ENCODE peak calls at places on chromosomes 7 and 10, in seven cellular contexts. One of them, this sample, is unnamed.

GRCh38 chr7:41459623-41460256 is 243.2 kb downstream of the INHBA start:
- DNase-seq in cardiac fibroblast: no peak
- DNase-seq in astrocyte: no peak
- DNase-seq in CD8-positive, alpha-beta T cell: no peak
- DNase-seq in neural progenitor cell: no peak
- DNase-seq in PC-9: no peak
- DNase-seq in cardiac muscle cell: no peak
- DNase-seq in this sample: no peak

GRCh38 chr7:52355059-52355458 is 680.4 kb upstream of the POM121L12 start:
- DNase-seq in neural progenitor cell: peak
- DNase-seq in cardiac muscle cell: peak
- DNase-seq in PC-9: no peak
- DNase-seq in CD8-positive, alpha-beta T cell: no peak
- DNase-seq in astrocyte: no peak
- DNase-seq in cardiac fibroblast: no peak
- DNase-seq in this sample: no peak

GRCh38 chr10:129259128-129259527 is 207.9 kb upstream of the MGMT start:
- DNase-seq in cardiac fibroblast: peak
- DNase-seq in neural progenitor cell: no peak
- DNase-seq in PC-9: no peak
- DNase-seq in CD8-positive, alpha-beta T cell: no peak
- DNase-seq in astrocyte: no peak
- DNase-seq in cardiac muscle cell: no peak
- DNase-seq in this sample: no peak

GRCh38 chr10:32156031-32156495 is 99.8 kb upstream of the KIF5B start:
- DNase-seq in neural progenitor cell: no peak
- DNase-seq in cardiac fibroblast: no peak
- DNase-seq in PC-9: no peak
- DNase-seq in CD8-positive, alpha-beta T cell: no peak
- DNase-seq in cardiac muscle cell: no peak
- DNase-seq in astrocyte: no peak
- DNase-seq in this sample: no peak

GRCh38 chr10:24370877-24371276 is 161.9 kb downstream of the KIAA1217 start:
- DNase-seq in cardiac muscle cell: no peak
- DNase-seq in neural progenitor cell: no peak
- DNase-seq in cardiac fibroblast: no peak
- DNase-seq in astrocyte: no peak
- DNase-seq in CD8-positive, alpha-beta T cell: no peak
- DNase-seq in PC-9: no peak
- DNase-seq in this sample: peak

GRCh38 chr7:99324966-99325596 is 617 bp upstream of the ARPC1A start:
- DNase-seq in cardiac muscle cell: no peak
- DNase-seq in PC-9: no peak
- DNase-seq in neural progenitor cell: peak
- DNase-seq in cardiac fibroblast: no peak
- DNase-seq in astrocyte: no peak
- DNase-seq in CD8-positive, alpha-beta T cell: no peak
- DNase-seq in this sample: no peak

GRCh38 chr7:124101173-124101768 is 68.4 kb upstream of the TMEM229A start:
- DNase-seq in cardiac fibroblast: peak
- DNase-seq in cardiac muscle cell: peak
- DNase-seq in CD8-positive, alpha-beta T cell: no peak
- DNase-seq in neural progenitor cell: peak
- DNase-seq in PC-9: peak
- DNase-seq in astrocyte: no peak
- DNase-seq in this sample: no peak

GRCh38 chr10:90204131-90204955 is 503.0 kb downstream of the KIF20B start:
- DNase-seq in neural progenitor cell: no peak
- DNase-seq in cardiac muscle cell: no peak
- DNase-seq in PC-9: no peak
- DNase-seq in astrocyte: peak
- DNase-seq in cardiac fibroblast: no peak
- DNase-seq in CD8-positive, alpha-beta T cell: no peak
- DNase-seq in this sample: no peak

GRCh38 chr10:16828114-16828568 is 10.9 kb upstream of the RSU1 start:
- DNase-seq in CD8-positive, alpha-beta T cell: peak
- DNase-seq in astrocyte: peak
- DNase-seq in PC-9: peak
- DNase-seq in cardiac muscle cell: peak
- DNase-seq in neural progenitor cell: peak
- DNase-seq in cardiac fibroblast: peak
- DNase-seq in this sample: peak

GRCh38 chr7:10593080-10593479 is 380.6 kb upstream of the PHF14 start:
- DNase-seq in neural progenitor cell: no peak
- DNase-seq in cardiac muscle cell: no peak
- DNase-seq in PC-9: no peak
- DNase-seq in cardiac fibroblast: no peak
- DNase-seq in CD8-positive, alpha-beta T cell: no peak
- DNase-seq in astrocyte: no peak
- DNase-seq in this sample: no peak

GRCh38 chr10:100148353-100149211 is 37.2 kb downstream of the ERLIN1 start:
- DNase-seq in cardiac muscle cell: no peak
- DNase-seq in CD8-positive, alpha-beta T cell: no peak
- DNase-seq in neural progenitor cell: no peak
- DNase-seq in cardiac fibroblast: peak
- DNase-seq in astrocyte: peak
- DNase-seq in PC-9: no peak
- DNase-seq in this sample: peak

GRCh38 chr7:158187055-158187770 is 400.4 kb downstream of the PTPRN2 start:
- DNase-seq in CD8-positive, alpha-beta T cell: no peak
- DNase-seq in cardiac fibroblast: no peak
- DNase-seq in neural progenitor cell: no peak
- DNase-seq in PC-9: no peak
- DNase-seq in cardiac muscle cell: no peak
- DNase-seq in astrocyte: peak
- DNase-seq in this sample: no peak

GRCh38 chr7:112160130-112160770 is 45.9 kb downstream of the DOCK4 start:
- DNase-seq in neural progenitor cell: peak
- DNase-seq in CD8-positive, alpha-beta T cell: no peak
- DNase-seq in cardiac muscle cell: no peak
- DNase-seq in astrocyte: peak
- DNase-seq in PC-9: no peak
- DNase-seq in cardiac fibroblast: peak
- DNase-seq in this sample: peak

GRCh38 chr7:4798706-4799235 is 23.3 kb downstream of the AP5Z1 start:
- DNase-seq in cardiac fibroblast: no peak
- DNase-seq in CD8-positive, alpha-beta T cell: no peak
- DNase-seq in PC-9: no peak
- DNase-seq in astrocyte: no peak
- DNase-seq in neural progenitor cell: no peak
- DNase-seq in cardiac muscle cell: no peak
- DNase-seq in this sample: no peak

GRCh38 chr7:8500286-8500685 is 66.9 kb downstream of the NXPH1 start:
- DNase-seq in cardiac muscle cell: no peak
- DNase-seq in CD8-positive, alpha-beta T cell: no peak
- DNase-seq in PC-9: no peak
- DNase-seq in astrocyte: no peak
- DNase-seq in cardiac fibroblast: no peak
- DNase-seq in neural progenitor cell: no peak
- DNase-seq in this sample: no peak

GRCh38 chr10:17229016-17229716 is 1.1 kb downstream of the VIM start:
- DNase-seq in astrocyte: peak
- DNase-seq in cardiac fibroblast: peak
- DNase-seq in cardiac muscle cell: peak
- DNase-seq in neural progenitor cell: peak
- DNase-seq in PC-9: no peak
- DNase-seq in CD8-positive, alpha-beta T cell: peak
- DNase-seq in this sample: peak

GRCh38 chr7:83684928-83685327 is 36.0 kb upstream of the SEMA3E start:
- DNase-seq in CD8-positive, alpha-beta T cell: no peak
- DNase-seq in PC-9: peak
- DNase-seq in cardiac muscle cell: peak
- DNase-seq in neural progenitor cell: peak
- DNase-seq in astrocyte: no peak
- DNase-seq in cardiac fibroblast: no peak
- DNase-seq in this sample: no peak

GRCh38 chr10:86225098-86225782 is 141.4 kb downstream of the GRID1 start:
- DNase-seq in cardiac muscle cell: no peak
- DNase-seq in CD8-positive, alpha-beta T cell: no peak
- DNase-seq in neural progenitor cell: no peak
- DNase-seq in PC-9: peak
- DNase-seq in astrocyte: peak
- DNase-seq in cardiac fibroblast: peak
- DNase-seq in this sample: peak

GRCh38 chr10:117419921-117420320 is 44.7 kb upstream of the PDZD8 start:
- DNase-seq in neural progenitor cell: no peak
- DNase-seq in PC-9: no peak
- DNase-seq in cardiac muscle cell: no peak
- DNase-seq in astrocyte: no peak
- DNase-seq in CD8-positive, alpha-beta T cell: no peak
- DNase-seq in cardiac fibroblast: no peak
- DNase-seq in this sample: peak

GRCh38 chr10:91410638-91411367 is 659 bp downstream of the HECTD2 start:
- DNase-seq in cardiac fibroblast: peak
- DNase-seq in CD8-positive, alpha-beta T cell: peak
- DNase-seq in PC-9: no peak
- DNase-seq in astrocyte: peak
- DNase-seq in cardiac muscle cell: no peak
- DNase-seq in neural progenitor cell: peak
- DNase-seq in this sample: peak

GRCh38 chr7:128378637-128379036 is 17.1 kb upstream of the PRRT4 start:
- DNase-seq in cardiac muscle cell: no peak
- DNase-seq in cardiac fibroblast: no peak
- DNase-seq in PC-9: no peak
- DNase-seq in CD8-positive, alpha-beta T cell: no peak
- DNase-seq in neural progenitor cell: no peak
- DNase-seq in astrocyte: no peak
- DNase-seq in this sample: no peak

GRCh38 chr7:100720320-100720644 is at the start of gene EPO:
- DNase-seq in cardiac muscle cell: peak
- DNase-seq in astrocyte: no peak
- DNase-seq in PC-9: no peak
- DNase-seq in CD8-positive, alpha-beta T cell: no peak
- DNase-seq in neural progenitor cell: peak
- DNase-seq in cardiac fibroblast: no peak
- DNase-seq in this sample: no peak

GRCh38 chr7:100720645-100721504 is 607 bp downstream of the EPO start:
- DNase-seq in cardiac muscle cell: peak
- DNase-seq in astrocyte: no peak
- DNase-seq in neural progenitor cell: peak
- DNase-seq in PC-9: no peak
- DNase-seq in cardiac fibroblast: no peak
- DNase-seq in CD8-positive, alpha-beta T cell: no peak
- DNase-seq in this sample: no peak

GRCh38 chr7:100722480-100723212 is 2.4 kb downstream of the EPO start:
- DNase-seq in cardiac muscle cell: no peak
- DNase-seq in neural progenitor cell: no peak
- DNase-seq in PC-9: no peak
- DNase-seq in astrocyte: no peak
- DNase-seq in cardiac fibroblast: no peak
- DNase-seq in CD8-positive, alpha-beta T cell: no peak
- DNase-seq in this sample: no peak

GRCh38 chr7:100721505-100721812 is 1.2 kb downstream of the EPO start:
- DNase-seq in cardiac muscle cell: no peak
- DNase-seq in cardiac fibroblast: no peak
- DNase-seq in CD8-positive, alpha-beta T cell: no peak
- DNase-seq in PC-9: no peak
- DNase-seq in neural progenitor cell: no peak
- DNase-seq in astrocyte: no peak
- DNase-seq in this sample: no peak

GRCh38 chr7:100719523-100720319 is 547 bp upstream of the EPO start:
- DNase-seq in CD8-positive, alpha-beta T cell: no peak
- DNase-seq in cardiac fibroblast: peak
- DNase-seq in PC-9: peak
- DNase-seq in neural progenitor cell: no peak
- DNase-seq in cardiac muscle cell: no peak
- DNase-seq in astrocyte: peak
- DNase-seq in this sample: peak
- TF ChIP-seq CTCF in CD8-positive, alpha-beta T cell: no peak
- TF ChIP-seq CTCF in cardiac fibroblast: peak
- TF ChIP-seq CTCF in PC-9: peak
- TF ChIP-seq CTCF in neural progenitor cell: peak
- TF ChIP-seq CTCF in cardiac muscle cell: peak
- TF ChIP-seq CTCF in astrocyte: no peak
- TF ChIP-seq CTCF in this sample: peak

DNA sequence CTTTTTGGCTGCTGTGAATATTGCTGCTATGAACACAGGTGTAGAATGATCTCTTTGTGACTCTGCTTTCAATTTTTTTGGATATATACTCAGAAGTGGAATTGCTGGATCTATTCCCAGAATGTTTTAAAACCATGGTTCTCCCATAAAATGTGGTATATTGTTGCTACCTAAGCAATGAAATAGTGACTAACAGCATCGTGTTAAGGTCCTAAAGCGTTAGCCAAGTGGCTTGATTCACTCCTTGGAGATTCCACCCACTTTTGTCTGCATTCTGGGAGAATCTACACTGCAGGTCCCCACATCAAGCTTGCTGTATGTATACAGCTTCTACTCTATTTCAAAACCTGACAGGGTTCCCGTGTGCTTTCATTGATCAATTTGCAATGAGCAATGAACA is 105.6 kb downstream of the CDK6 start:
- DNase-seq in CD8-positive, alpha-beta T cell: no peak
- DNase-seq in cardiac fibroblast: no peak
- DNase-seq in PC-9: no peak
- DNase-seq in astrocyte: peak
- DNase-seq in cardiac muscle cell: no peak
- DNase-seq in neural progenitor cell: no peak
- DNase-seq in this sample: no peak
- H3K4me3 ChIP-seq in CD8-positive, alpha-beta T cell: no peak
- H3K4me3 ChIP-seq in cardiac fibroblast: no peak
- H3K4me3 ChIP-seq in PC-9: no peak
- H3K4me3 ChIP-seq in astrocyte: no peak
- H3K4me3 ChIP-seq in cardiac muscle cell: no peak
- H3K4me3 ChIP-seq in neural progenitor cell: no peak
- H3K4me3 ChIP-seq in this sample: no peak

GRCh38 chr10:11298116-11298515 is 280.4 kb downstream of the CELF2 start:
- DNase-seq in PC-9: no peak
- DNase-seq in cardiac fibroblast: no peak
- DNase-seq in cardiac muscle cell: no peak
- DNase-seq in astrocyte: no peak
- DNase-seq in neural progenitor cell: no peak
- DNase-seq in CD8-positive, alpha-beta T cell: no peak
- DNase-seq in this sample: peak
- TF ChIP-seq CTCF in PC-9: no peak
- TF ChIP-seq CTCF in cardiac fibroblast: no peak
- TF ChIP-seq CTCF in cardiac muscle cell: no peak
- TF ChIP-seq CTCF in astrocyte: no peak
- TF ChIP-seq CTCF in neural progenitor cell: no peak
- TF ChIP-seq CTCF in CD8-positive, alpha-beta T cell: no peak
- TF ChIP-seq CTCF in this sample: no peak

GRCh38 chr7:27139335-27140107 is 4.0 kb downstream of the HOXA5 start:
- DNase-seq in cardiac muscle cell: no peak
- DNase-seq in neural progenitor cell: peak
- DNase-seq in PC-9: no peak
- DNase-seq in cardiac fibroblast: no peak
- DNase-seq in CD8-positive, alpha-beta T cell: no peak
- DNase-seq in astrocyte: no peak
- DNase-seq in this sample: no peak

GRCh38 chr7:27140108-27140842 is 3.2 kb downstream of the HOXA5 start:
- DNase-seq in cardiac muscle cell: no peak
- DNase-seq in neural progenitor cell: no peak
- DNase-seq in cardiac fibroblast: no peak
- DNase-seq in astrocyte: no peak
- DNase-seq in CD8-positive, alpha-beta T cell: no peak
- DNase-seq in PC-9: no peak
- DNase-seq in this sample: no peak

GRCh38 chr7:27138987-27139334 is 4.5 kb downstream of the HOXA5 start:
- DNase-seq in neural progenitor cell: no peak
- DNase-seq in astrocyte: no peak
- DNase-seq in PC-9: no peak
- DNase-seq in CD8-positive, alpha-beta T cell: no peak
- DNase-seq in cardiac fibroblast: no peak
- DNase-seq in cardiac muscle cell: no peak
- DNase-seq in this sample: no peak

GRCh38 chr7:27141138-27141537 is 2.3 kb downstream of the HOXA5 start:
- DNase-seq in neural progenitor cell: no peak
- DNase-seq in CD8-positive, alpha-beta T cell: no peak
- DNase-seq in astrocyte: no peak
- DNase-seq in PC-9: no peak
- DNase-seq in cardiac muscle cell: no peak
- DNase-seq in cardiac fibroblast: no peak
- DNase-seq in this sample: no peak

GRCh38 chr7:27137603-27138410 is 5.7 kb downstream of the HOXA5 start:
- DNase-seq in cardiac muscle cell: no peak
- DNase-seq in cardiac fibroblast: no peak
- DNase-seq in PC-9: no peak
- DNase-seq in CD8-positive, alpha-beta T cell: no peak
- DNase-seq in neural progenitor cell: no peak
- DNase-seq in astrocyte: no peak
- DNase-seq in this sample: no peak
- H3K4me3 ChIP-seq in cardiac muscle cell: no peak
- H3K4me3 ChIP-seq in cardiac fibroblast: no peak
- H3K4me3 ChIP-seq in PC-9: no peak
- H3K4me3 ChIP-seq in CD8-positive, alpha-beta T cell: no peak
- H3K4me3 ChIP-seq in neural progenitor cell: no peak
- H3K4me3 ChIP-seq in astrocyte: no peak
- H3K4me3 ChIP-seq in this sample: no peak